ENCODE peak calls at places on chromosomes 11 and 22, in eight cellular contexts. One of them, this sample, is unnamed.

GRCh38 chr11:49208006-49208721 is at the start of gene FOLH1:
- DNase-seq in stomach: no peak
- DNase-seq in AG04450: no peak
- DNase-seq in AG09319: no peak
- DNase-seq in neural crest cell: no peak
- DNase-seq in chondrocyte: peak
- DNase-seq in GM10248: peak
- DNase-seq in GM20000: peak
- DNase-seq in this sample: no peak

GRCh38 chr22:30634477-30635233 is 926 bp upstream of the SLC35E4 start:
- DNase-seq in stomach: peak
- DNase-seq in AG04450: peak
- DNase-seq in AG09319: peak
- DNase-seq in neural crest cell: peak
- DNase-seq in chondrocyte: no peak
- DNase-seq in GM10248: peak
- DNase-seq in GM20000: peak
- DNase-seq in this sample: peak

GRCh38 chr11:86118201-86118600 is 49.3 kb upstream of the PICALM start:
- DNase-seq in stomach: no peak
- DNase-seq in AG04450: no peak
- DNase-seq in AG09319: no peak
- DNase-seq in neural crest cell: no peak
- DNase-seq in chondrocyte: no peak
- DNase-seq in GM10248: no peak
- DNase-seq in GM20000: no peak
- DNase-seq in this sample: no peak

GRCh38 chr11:87719311-87720073 is 455.8 kb downstream of the RAB38 start:
- DNase-seq in stomach: no peak
- DNase-seq in AG04450: no peak
- DNase-seq in AG09319: no peak
- DNase-seq in neural crest cell: no peak
- DNase-seq in chondrocyte: no peak
- DNase-seq in GM10248: no peak
- DNase-seq in GM20000: no peak
- DNase-seq in this sample: no peak

GRCh38 chr11:2307733-2308331 is 6.0 kb downstream of the TSPAN32 start:
- DNase-seq in stomach: no peak
- DNase-seq in AG04450: no peak
- DNase-seq in AG09319: no peak
- DNase-seq in neural crest cell: no peak
- DNase-seq in chondrocyte: no peak
- DNase-seq in GM10248: no peak
- DNase-seq in GM20000: no peak
- DNase-seq in this sample: no peak

GRCh38 chr11:114340311-114341131 is 44.3 kb downstream of the NNMT start:
- DNase-seq in stomach: peak
- DNase-seq in AG04450: peak
- DNase-seq in AG09319: peak
- DNase-seq in neural crest cell: peak
- DNase-seq in chondrocyte: no peak
- DNase-seq in GM10248: no peak
- DNase-seq in GM20000: peak
- DNase-seq in this sample: no peak

GRCh38 chr22:24289781-24290181 is 19.1 kb downstream of the SPECC1L start:
- DNase-seq in stomach: no peak
- DNase-seq in AG04450: no peak
- DNase-seq in AG09319: no peak
- DNase-seq in neural crest cell: no peak
- DNase-seq in chondrocyte: no peak
- DNase-seq in GM10248: peak
- DNase-seq in GM20000: no peak
- DNase-seq in this sample: no peak

GRCh38 chr11:111081021-111081511 is 164.5 kb upstream of the POU2AF2 start:
- DNase-seq in stomach: no peak
- DNase-seq in AG04450: no peak
- DNase-seq in AG09319: peak
- DNase-seq in neural crest cell: no peak
- DNase-seq in chondrocyte: no peak
- DNase-seq in GM10248: no peak
- DNase-seq in GM20000: no peak
- DNase-seq in this sample: no peak

GRCh38 chr22:47047321-47048122 is 285.1 kb downstream of the TBC1D22A start:
- DNase-seq in stomach: no peak
- DNase-seq in AG04450: no peak
- DNase-seq in AG09319: no peak
- DNase-seq in neural crest cell: no peak
- DNase-seq in chondrocyte: peak
- DNase-seq in GM10248: no peak
- DNase-seq in GM20000: no peak
- DNase-seq in this sample: no peak

GRCh38 chr11:33262016-33262638 is 4.9 kb downstream of the HIPK3 start:
- DNase-seq in stomach: no peak
- DNase-seq in AG04450: no peak
- DNase-seq in AG09319: no peak
- DNase-seq in neural crest cell: no peak
- DNase-seq in chondrocyte: no peak
- DNase-seq in GM10248: no peak
- DNase-seq in GM20000: no peak
- DNase-seq in this sample: no peak

GRCh38 chr11:11265320-11265719 is 87.7 kb downstream of the CSNK2A3 start:
- DNase-seq in stomach: no peak
- DNase-seq in AG04450: no peak
- DNase-seq in AG09319: no peak
- DNase-seq in neural crest cell: no peak
- DNase-seq in chondrocyte: no peak
- DNase-seq in GM10248: no peak
- DNase-seq in GM20000: no peak
- DNase-seq in this sample: no peak

GRCh38 chr11:111925953-111926352 is 7.2 kb downstream of the C11orf52 start:
- DNase-seq in stomach: no peak
- DNase-seq in AG04450: no peak
- DNase-seq in AG09319: no peak
- DNase-seq in neural crest cell: no peak
- DNase-seq in chondrocyte: no peak
- DNase-seq in GM10248: no peak
- DNase-seq in GM20000: no peak
- DNase-seq in this sample: no peak

GRCh38 chr22:37569009-37569920 is 9.0 kb downstream of the CDC42EP1 start:
- DNase-seq in stomach: peak
- DNase-seq in AG04450: no peak
- DNase-seq in AG09319: no peak
- DNase-seq in neural crest cell: no peak
- DNase-seq in chondrocyte: no peak
- DNase-seq in GM10248: no peak
- DNase-seq in GM20000: no peak
- DNase-seq in this sample: no peak

DNA sequence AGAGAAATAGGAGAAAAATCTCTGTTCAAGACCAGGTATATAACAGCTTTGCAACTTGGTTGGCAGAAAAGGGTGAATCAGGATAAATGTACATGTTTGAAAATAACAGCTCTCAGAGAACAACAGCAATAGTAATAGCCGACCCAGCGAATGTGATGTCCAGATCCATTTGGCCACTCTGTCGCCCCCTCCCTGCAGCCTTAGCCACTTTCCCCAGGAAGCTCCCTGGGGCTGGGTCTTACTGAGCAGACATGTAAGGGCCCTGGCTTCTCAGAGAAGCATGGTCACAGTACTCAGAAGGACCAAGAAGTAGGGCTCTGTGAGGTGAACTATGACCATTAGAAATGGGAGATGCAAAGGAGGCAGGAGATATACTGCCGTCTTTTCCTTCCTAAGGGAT is 154.1 kb upstream of the SNX19 start:
- DNase-seq in stomach: no peak
- DNase-seq in AG04450: no peak
- DNase-seq in AG09319: no peak
- DNase-seq in neural crest cell: no peak
- DNase-seq in chondrocyte: no peak
- DNase-seq in GM10248: no peak
- DNase-seq in GM20000: no peak
- DNase-seq in this sample: no peak
- TF ChIP-seq CTCF in stomach: no peak
- TF ChIP-seq CTCF in AG04450: no peak
- TF ChIP-seq CTCF in AG09319: no peak
- TF ChIP-seq CTCF in neural crest cell: no peak
- TF ChIP-seq CTCF in chondrocyte: peak
- TF ChIP-seq CTCF in GM10248: no peak
- TF ChIP-seq CTCF in GM20000: no peak
- TF ChIP-seq CTCF in this sample: no peak

GRCh38 chr22:36385491-36386350 is 2.0 kb downstream of the MYH9 start:
- DNase-seq in stomach: peak
- DNase-seq in AG04450: no peak
- DNase-seq in AG09319: no peak
- DNase-seq in neural crest cell: no peak
- DNase-seq in chondrocyte: no peak
- DNase-seq in GM10248: no peak
- DNase-seq in GM20000: no peak
- DNase-seq in this sample: no peak

GRCh38 chr22:36386900-36387663 is 685 bp downstream of the MYH9 start:
- DNase-seq in stomach: peak
- DNase-seq in AG04450: no peak
- DNase-seq in AG09319: no peak
- DNase-seq in neural crest cell: no peak
- DNase-seq in chondrocyte: no peak
- DNase-seq in GM10248: peak
- DNase-seq in GM20000: peak
- DNase-seq in this sample: no peak

GRCh38 chr22:36384766-36385400 is 2.9 kb downstream of the MYH9 start:
- DNase-seq in stomach: no peak
- DNase-seq in AG04450: no peak
- DNase-seq in AG09319: no peak
- DNase-seq in neural crest cell: peak
- DNase-seq in chondrocyte: no peak
- DNase-seq in GM10248: no peak
- DNase-seq in GM20000: no peak
- DNase-seq in this sample: no peak

GRCh38 chr22:36387664-36387913 is 178 bp downstream of the MYH9 start:
- DNase-seq in stomach: no peak
- DNase-seq in AG04450: no peak
- DNase-seq in AG09319: no peak
- DNase-seq in neural crest cell: no peak
- DNase-seq in chondrocyte: no peak
- DNase-seq in GM10248: no peak
- DNase-seq in GM20000: no peak
- DNase-seq in this sample: no peak

DNA sequence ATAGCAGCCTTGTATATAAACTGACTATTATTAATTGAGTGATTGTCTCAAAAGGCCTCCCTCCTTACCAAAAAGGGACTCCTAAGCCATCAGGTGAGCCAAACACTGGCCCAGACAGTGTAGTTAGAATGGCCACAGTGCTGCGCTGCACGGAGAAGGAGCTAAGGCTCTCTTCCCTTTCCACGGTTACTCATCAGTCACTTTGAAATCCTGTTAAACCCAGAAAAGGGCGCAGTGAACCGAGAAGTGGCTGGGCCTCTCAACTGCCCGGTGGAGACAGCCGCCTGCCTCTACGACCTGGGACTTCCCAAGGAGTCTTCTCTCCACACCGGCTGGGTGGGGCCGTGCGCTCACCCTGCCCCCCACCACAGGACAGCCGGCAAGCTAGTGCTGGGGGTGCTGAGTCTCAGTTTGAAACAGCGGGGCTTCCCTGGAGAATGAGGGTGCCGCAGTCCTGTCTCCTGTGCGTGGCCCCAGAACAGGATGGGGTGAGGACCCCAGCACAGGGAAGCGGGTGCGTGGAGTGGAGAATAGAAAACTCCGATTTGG is 1.3 kb downstream of the MYH9 start:
- DNase-seq in stomach: no peak
- DNase-seq in AG04450: no peak
- DNase-seq in AG09319: no peak
- DNase-seq in neural crest cell: no peak
- DNase-seq in chondrocyte: no peak
- DNase-seq in GM10248: peak
- DNase-seq in GM20000: peak
- DNase-seq in this sample: no peak
- TF ChIP-seq CTCF in stomach: no peak
- TF ChIP-seq CTCF in AG04450: peak
- TF ChIP-seq CTCF in AG09319: no peak
- TF ChIP-seq CTCF in neural crest cell: no peak
- TF ChIP-seq CTCF in chondrocyte: peak
- TF ChIP-seq CTCF in GM10248: no peak
- TF ChIP-seq CTCF in GM20000: peak
- TF ChIP-seq CTCF in this sample: no peak

DNA sequence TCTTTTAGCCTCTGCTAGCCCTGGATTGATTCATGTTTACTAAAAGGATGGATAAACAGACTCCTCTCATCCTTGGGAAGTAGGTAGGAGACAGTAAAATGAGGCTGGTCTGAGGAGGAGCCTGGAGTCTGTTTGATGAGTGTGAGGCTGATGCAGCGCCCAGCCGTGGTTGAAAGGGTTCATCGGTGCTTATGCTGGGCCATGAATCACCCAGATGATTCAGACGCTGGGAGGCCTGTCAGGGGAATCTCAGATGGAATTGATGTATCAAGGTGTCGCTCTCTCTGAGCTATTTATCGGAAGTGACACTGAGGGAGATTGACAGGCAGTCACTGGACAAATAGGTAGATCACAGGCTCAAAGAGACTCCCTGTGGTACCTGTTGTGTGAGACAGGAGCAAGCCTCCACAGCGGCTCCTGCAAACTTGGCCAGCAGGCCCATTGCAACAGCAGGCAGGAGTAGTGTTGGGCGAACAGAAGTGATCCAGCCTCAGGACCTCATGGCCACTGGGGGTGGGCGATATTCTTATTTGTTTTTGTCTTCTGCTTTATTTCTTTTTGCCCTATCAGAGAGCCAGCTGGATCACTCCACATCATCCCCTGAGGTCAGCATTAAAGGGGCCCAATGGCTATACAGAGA is 109.9 kb upstream of the CADM1 start:
- DNase-seq in stomach: no peak
- DNase-seq in AG04450: peak
- DNase-seq in AG09319: no peak
- DNase-seq in neural crest cell: no peak
- DNase-seq in chondrocyte: no peak
- DNase-seq in GM10248: no peak
- DNase-seq in GM20000: no peak
- DNase-seq in this sample: no peak
- TF ChIP-seq CTCF in stomach: no peak
- TF ChIP-seq CTCF in AG04450: no peak
- TF ChIP-seq CTCF in AG09319: no peak
- TF ChIP-seq CTCF in neural crest cell: no peak
- TF ChIP-seq CTCF in chondrocyte: peak
- TF ChIP-seq CTCF in GM10248: no peak
- TF ChIP-seq CTCF in GM20000: no peak
- TF ChIP-seq CTCF in this sample: no peak

DNA sequence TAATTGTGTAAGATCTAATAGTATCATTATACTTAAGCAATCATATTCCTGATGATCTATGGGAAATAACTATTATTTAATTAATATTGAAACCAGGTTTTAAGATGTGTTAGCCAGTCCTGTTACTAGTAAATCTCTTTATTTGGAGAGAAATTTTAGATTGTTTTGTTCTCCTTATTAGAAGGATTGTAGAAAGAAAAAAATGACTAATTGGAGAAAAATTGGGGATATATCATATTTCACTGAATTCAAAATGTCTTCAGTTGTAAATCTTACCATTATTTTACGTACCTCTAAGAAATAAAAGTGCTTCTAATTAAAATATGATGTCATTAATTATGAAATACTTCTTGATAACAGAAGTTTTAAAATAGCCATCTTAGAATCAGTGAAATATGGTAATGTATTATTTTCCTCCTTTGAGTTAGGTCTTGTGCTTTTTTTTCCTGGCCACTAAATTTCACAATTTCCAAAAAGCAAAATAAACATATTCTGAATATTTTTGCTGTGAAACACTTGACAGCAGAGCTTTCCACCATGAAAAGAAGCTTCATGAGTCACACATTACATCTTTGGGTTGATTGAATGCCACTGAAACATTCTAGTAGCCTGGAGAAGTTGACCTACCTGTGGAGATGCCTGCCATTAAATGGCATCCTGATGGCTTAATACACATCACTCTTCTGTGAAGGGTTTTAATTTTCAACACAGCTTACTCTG is 6.4 kb downstream of the BIRC3 start:
- DNase-seq in stomach: no peak
- DNase-seq in AG04450: peak
- DNase-seq in AG09319: no peak
- DNase-seq in neural crest cell: no peak
- DNase-seq in chondrocyte: no peak
- DNase-seq in GM10248: no peak
- DNase-seq in GM20000: no peak
- DNase-seq in this sample: no peak
- TF ChIP-seq CTCF in stomach: no peak
- TF ChIP-seq CTCF in AG04450: no peak
- TF ChIP-seq CTCF in AG09319: no peak
- TF ChIP-seq CTCF in neural crest cell: no peak
- TF ChIP-seq CTCF in chondrocyte: no peak
- TF ChIP-seq CTCF in GM10248: no peak
- TF ChIP-seq CTCF in GM20000: no peak
- TF ChIP-seq CTCF in this sample: no peak